ENCODE peak calls at places on chromosomes 12 and 14, in seven cellular contexts. One of them, this sample, is unnamed. For H3K36me3, the result is how much of the 10 kb centered on the place peaks cover.

GRCh38 chr14:102578821-102579220 is 13.6 kb upstream of the RCOR1 start:
- DNase-seq in cardiac muscle cell: no peak
- DNase-seq in heart left ventricle: no peak
- DNase-seq in left lung: no peak
- DNase-seq in NT2/D1: no peak
- DNase-seq in fibroblast of lung: no peak
- DNase-seq in effector memory CD4-positive, alpha-beta T cell: no peak
- DNase-seq in this sample: no peak

GRCh38 chr12:110931315-110931728 is 10.9 kb upstream of the MYL2 start:
- DNase-seq in cardiac muscle cell: peak
- DNase-seq in heart left ventricle: peak
- DNase-seq in left lung: no peak
- DNase-seq in NT2/D1: no peak
- DNase-seq in fibroblast of lung: no peak
- DNase-seq in effector memory CD4-positive, alpha-beta T cell: no peak
- DNase-seq in this sample: no peak

GRCh38 chr12:130916251-130916911 is 37.3 kb upstream of the ADGRD1 start:
- DNase-seq in cardiac muscle cell: peak
- DNase-seq in heart left ventricle: peak
- DNase-seq in left lung: no peak
- DNase-seq in NT2/D1: peak
- DNase-seq in fibroblast of lung: peak
- DNase-seq in effector memory CD4-positive, alpha-beta T cell: no peak
- DNase-seq in this sample: peak

GRCh38 chr12:47725091-47725772 is at the start of gene ENDOU:
- DNase-seq in cardiac muscle cell: no peak
- DNase-seq in heart left ventricle: no peak
- DNase-seq in left lung: no peak
- DNase-seq in NT2/D1: no peak
- DNase-seq in fibroblast of lung: no peak
- DNase-seq in effector memory CD4-positive, alpha-beta T cell: no peak
- DNase-seq in this sample: no peak

GRCh38 chr14:69044296-69044695 is 65.2 kb upstream of the ACTN1 start:
- DNase-seq in cardiac muscle cell: no peak
- DNase-seq in heart left ventricle: no peak
- DNase-seq in left lung: no peak
- DNase-seq in NT2/D1: no peak
- DNase-seq in fibroblast of lung: no peak
- DNase-seq in effector memory CD4-positive, alpha-beta T cell: no peak
- DNase-seq in this sample: no peak

GRCh38 chr12:95736631-95737030 is 53.9 kb downstream of the NTN4 start:
- DNase-seq in cardiac muscle cell: no peak
- DNase-seq in heart left ventricle: peak
- DNase-seq in left lung: no peak
- DNase-seq in NT2/D1: no peak
- DNase-seq in fibroblast of lung: peak
- DNase-seq in effector memory CD4-positive, alpha-beta T cell: no peak
- DNase-seq in this sample: peak

GRCh38 chr12:1444142-1444516 is 150.3 kb downstream of the FBXL14 start:
- DNase-seq in cardiac muscle cell: no peak
- DNase-seq in heart left ventricle: no peak
- DNase-seq in left lung: no peak
- DNase-seq in NT2/D1: no peak
- DNase-seq in fibroblast of lung: no peak
- DNase-seq in effector memory CD4-positive, alpha-beta T cell: no peak
- DNase-seq in this sample: no peak

GRCh38 chr12:6535960-6536847 is 1.9 kb downstream of the GAPDH start:
- DNase-seq in cardiac muscle cell: no peak
- DNase-seq in heart left ventricle: no peak
- DNase-seq in left lung: no peak
- DNase-seq in NT2/D1: no peak
- DNase-seq in fibroblast of lung: no peak
- DNase-seq in effector memory CD4-positive, alpha-beta T cell: no peak
- DNase-seq in this sample: no peak

GRCh38 chr14:34355584-34356266 is 106.3 kb downstream of the SPTSSA start:
- DNase-seq in cardiac muscle cell: no peak
- DNase-seq in heart left ventricle: no peak
- DNase-seq in left lung: no peak
- DNase-seq in NT2/D1: no peak
- DNase-seq in fibroblast of lung: peak
- DNase-seq in effector memory CD4-positive, alpha-beta T cell: no peak
- DNase-seq in this sample: no peak

GRCh38 chr12:3922033-3922432 is 48.8 kb upstream of the PARP11 start:
- DNase-seq in cardiac muscle cell: no peak
- DNase-seq in heart left ventricle: no peak
- DNase-seq in left lung: no peak
- DNase-seq in NT2/D1: no peak
- DNase-seq in fibroblast of lung: no peak
- DNase-seq in effector memory CD4-positive, alpha-beta T cell: no peak
- DNase-seq in this sample: no peak

GRCh38 chr14:101965145-101965531 is 765 bp downstream of the DYNC1H1 start:
- DNase-seq in cardiac muscle cell: peak
- DNase-seq in heart left ventricle: peak
- DNase-seq in left lung: peak
- DNase-seq in NT2/D1: peak
- DNase-seq in fibroblast of lung: peak
- DNase-seq in effector memory CD4-positive, alpha-beta T cell: peak
- DNase-seq in this sample: peak

GRCh38 chr12:21801522-21802288 is 27.2 kb upstream of the KCNJ8 start:
- DNase-seq in cardiac muscle cell: no peak
- DNase-seq in heart left ventricle: no peak
- DNase-seq in left lung: no peak
- DNase-seq in NT2/D1: no peak
- DNase-seq in fibroblast of lung: no peak
- DNase-seq in effector memory CD4-positive, alpha-beta T cell: no peak
- DNase-seq in this sample: no peak

GRCh38 chr14:106378191-106378590 is 851.8 kb downstream of the TMEM121 start:
- DNase-seq in cardiac muscle cell: no peak
- DNase-seq in heart left ventricle: no peak
- DNase-seq in left lung: no peak
- DNase-seq in NT2/D1: no peak
- DNase-seq in fibroblast of lung: no peak
- DNase-seq in effector memory CD4-positive, alpha-beta T cell: no peak
- DNase-seq in this sample: no peak

GRCh38 chr12:76422154-76422877 is 74.1 kb upstream of the BBS10 start:
- DNase-seq in cardiac muscle cell: no peak
- DNase-seq in heart left ventricle: no peak
- DNase-seq in left lung: no peak
- DNase-seq in NT2/D1: no peak
- DNase-seq in fibroblast of lung: peak
- DNase-seq in effector memory CD4-positive, alpha-beta T cell: no peak
- DNase-seq in this sample: no peak
- H3K4me3 ChIP-seq in cardiac muscle cell: no peak
- H3K4me3 ChIP-seq in heart left ventricle: no peak
- H3K4me3 ChIP-seq in left lung: no peak
- H3K4me3 ChIP-seq in NT2/D1: no peak
- H3K4me3 ChIP-seq in fibroblast of lung: peak
- H3K4me3 ChIP-seq in effector memory CD4-positive, alpha-beta T cell: no peak
- H3K4me3 ChIP-seq in this sample: no peak

GRCh38 chr12:132786192-132786591 is 24.6 kb upstream of the ANKLE2 start:
- DNase-seq in cardiac muscle cell: no peak
- DNase-seq in heart left ventricle: no peak
- DNase-seq in left lung: no peak
- DNase-seq in NT2/D1: no peak
- DNase-seq in fibroblast of lung: no peak
- DNase-seq in effector memory CD4-positive, alpha-beta T cell: no peak
- DNase-seq in this sample: no peak

GRCh38 chr12:132788375-132789098 is 26.9 kb upstream of the ANKLE2 start:
- DNase-seq in cardiac muscle cell: no peak
- DNase-seq in heart left ventricle: no peak
- DNase-seq in left lung: peak
- DNase-seq in NT2/D1: no peak
- DNase-seq in fibroblast of lung: no peak
- DNase-seq in effector memory CD4-positive, alpha-beta T cell: no peak
- DNase-seq in this sample: no peak

GRCh38 chr12:132784580-132784979 is 22.9 kb upstream of the ANKLE2 start:
- DNase-seq in cardiac muscle cell: no peak
- DNase-seq in heart left ventricle: no peak
- DNase-seq in left lung: no peak
- DNase-seq in NT2/D1: no peak
- DNase-seq in fibroblast of lung: no peak
- DNase-seq in effector memory CD4-positive, alpha-beta T cell: no peak
- DNase-seq in this sample: no peak

GRCh38 chr12:132789099-132789471 is 27.5 kb upstream of the ANKLE2 start:
- DNase-seq in cardiac muscle cell: no peak
- DNase-seq in heart left ventricle: no peak
- DNase-seq in left lung: no peak
- DNase-seq in NT2/D1: no peak
- DNase-seq in fibroblast of lung: no peak
- DNase-seq in effector memory CD4-positive, alpha-beta T cell: no peak
- DNase-seq in this sample: no peak

DNA sequence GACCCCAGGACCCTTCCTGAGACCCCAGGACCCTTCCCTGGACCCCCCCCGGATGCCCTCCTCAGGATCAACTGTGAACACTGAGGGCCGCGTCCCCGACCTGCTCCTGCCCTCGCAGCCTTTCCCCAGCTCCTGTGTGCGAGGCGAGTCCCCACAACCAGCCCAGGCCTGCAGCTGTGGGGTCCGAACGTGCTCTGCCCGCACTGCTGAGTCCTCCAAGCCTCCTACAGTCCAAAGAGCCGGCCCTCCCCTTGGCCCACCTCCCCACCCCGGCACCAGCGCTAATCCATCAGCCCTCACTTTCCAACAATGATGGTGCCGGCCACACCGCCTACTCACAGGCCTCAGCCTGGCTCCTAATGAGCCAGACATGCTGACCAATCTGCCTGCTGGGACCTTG is 26.2 kb upstream of the ANKLE2 start:
- DNase-seq in cardiac muscle cell: no peak
- DNase-seq in heart left ventricle: no peak
- DNase-seq in left lung: peak
- DNase-seq in NT2/D1: no peak
- DNase-seq in fibroblast of lung: no peak
- DNase-seq in effector memory CD4-positive, alpha-beta T cell: no peak
- DNase-seq in this sample: no peak
- H3K36me3 ChIP-seq in cardiac muscle cell: under half
- H3K36me3 ChIP-seq in heart left ventricle: under half
- H3K36me3 ChIP-seq in left lung: under half
- H3K36me3 ChIP-seq in NT2/D1: half or more
- H3K36me3 ChIP-seq in fibroblast of lung: under half
- H3K36me3 ChIP-seq in effector memory CD4-positive, alpha-beta T cell: half or more
- H3K36me3 ChIP-seq in this sample: half or more

GRCh38 chr12:115174928-115175327 is 491.0 kb upstream of the TBX3 start:
- DNase-seq in cardiac muscle cell: peak
- DNase-seq in heart left ventricle: no peak
- DNase-seq in left lung: no peak
- DNase-seq in NT2/D1: no peak
- DNase-seq in fibroblast of lung: no peak
- DNase-seq in effector memory CD4-positive, alpha-beta T cell: no peak
- DNase-seq in this sample: no peak
- H3K4me3 ChIP-seq in cardiac muscle cell: no peak
- H3K4me3 ChIP-seq in heart left ventricle: no peak
- H3K4me3 ChIP-seq in left lung: no peak
- H3K4me3 ChIP-seq in NT2/D1: no peak
- H3K4me3 ChIP-seq in fibroblast of lung: no peak
- H3K4me3 ChIP-seq in effector memory CD4-positive, alpha-beta T cell: no peak
- H3K4me3 ChIP-seq in this sample: no peak

GRCh38 chr14:52767058-52767833 is 24.2 kb downstream of the GNPNAT1 start:
- DNase-seq in cardiac muscle cell: no peak
- DNase-seq in heart left ventricle: no peak
- DNase-seq in left lung: no peak
- DNase-seq in NT2/D1: no peak
- DNase-seq in fibroblast of lung: no peak
- DNase-seq in effector memory CD4-positive, alpha-beta T cell: no peak
- DNase-seq in this sample: no peak
- H3K36me3 ChIP-seq in cardiac muscle cell: under half
- H3K36me3 ChIP-seq in heart left ventricle: under half
- H3K36me3 ChIP-seq in left lung: under half
- H3K36me3 ChIP-seq in NT2/D1: under half
- H3K36me3 ChIP-seq in fibroblast of lung: under half
- H3K36me3 ChIP-seq in effector memory CD4-positive, alpha-beta T cell: under half
- H3K36me3 ChIP-seq in this sample: under half

GRCh38 chr12:52951640-52952039 is 2.7 kb downstream of the KRT18 start:
- DNase-seq in cardiac muscle cell: no peak
- DNase-seq in heart left ventricle: no peak
- DNase-seq in left lung: no peak
- DNase-seq in NT2/D1: no peak
- DNase-seq in fibroblast of lung: no peak
- DNase-seq in effector memory CD4-positive, alpha-beta T cell: no peak
- DNase-seq in this sample: no peak
- H3K4me3 ChIP-seq in cardiac muscle cell: no peak
- H3K4me3 ChIP-seq in heart left ventricle: no peak
- H3K4me3 ChIP-seq in left lung: no peak
- H3K4me3 ChIP-seq in NT2/D1: peak
- H3K4me3 ChIP-seq in fibroblast of lung: no peak
- H3K4me3 ChIP-seq in effector memory CD4-positive, alpha-beta T cell: no peak
- H3K4me3 ChIP-seq in this sample: no peak

GRCh38 chr12:120762093-120762492 is 36.5 kb downstream of the ACADS start:
- DNase-seq in cardiac muscle cell: no peak
- DNase-seq in heart left ventricle: no peak
- DNase-seq in left lung: no peak
- DNase-seq in NT2/D1: no peak
- DNase-seq in fibroblast of lung: no peak
- DNase-seq in effector memory CD4-positive, alpha-beta T cell: no peak
- DNase-seq in this sample: no peak
- H3K36me3 ChIP-seq in cardiac muscle cell: under half
- H3K36me3 ChIP-seq in heart left ventricle: under half
- H3K36me3 ChIP-seq in left lung: under half
- H3K36me3 ChIP-seq in NT2/D1: under half
- H3K36me3 ChIP-seq in fibroblast of lung: under half
- H3K36me3 ChIP-seq in effector memory CD4-positive, alpha-beta T cell: under half
- H3K36me3 ChIP-seq in this sample: under half

DNA sequence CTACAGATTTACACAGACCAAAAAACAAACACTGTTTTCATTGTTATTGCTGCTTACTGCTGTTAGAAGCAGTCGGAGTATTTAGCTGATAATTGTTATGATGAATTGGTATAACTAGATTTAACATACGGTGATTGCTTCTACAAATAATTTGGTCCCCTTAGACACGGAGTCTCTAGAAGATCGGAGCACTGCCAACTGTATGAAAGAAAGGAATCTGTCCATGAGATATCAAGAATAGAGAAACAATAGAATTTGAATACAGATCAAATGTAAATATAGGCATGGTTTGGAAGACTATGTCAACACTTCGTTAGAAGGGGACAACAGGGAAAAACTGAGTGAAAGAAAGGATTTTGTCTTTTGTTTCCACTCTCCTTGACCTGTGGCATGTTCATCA is 110.9 kb downstream of the PPP2R5E start:
- DNase-seq in cardiac muscle cell: no peak
- DNase-seq in heart left ventricle: no peak
- DNase-seq in left lung: no peak
- DNase-seq in NT2/D1: no peak
- DNase-seq in fibroblast of lung: no peak
- DNase-seq in effector memory CD4-positive, alpha-beta T cell: no peak
- DNase-seq in this sample: no peak
- H3K4me3 ChIP-seq in cardiac muscle cell: no peak
- H3K4me3 ChIP-seq in heart left ventricle: no peak
- H3K4me3 ChIP-seq in left lung: no peak
- H3K4me3 ChIP-seq in NT2/D1: no peak
- H3K4me3 ChIP-seq in fibroblast of lung: no peak
- H3K4me3 ChIP-seq in effector memory CD4-positive, alpha-beta T cell: no peak
- H3K4me3 ChIP-seq in this sample: no peak

GRCh38 chr12:68761442-68761812 is 15.5 kb downstream of the SLC35E3 start:
- DNase-seq in cardiac muscle cell: no peak
- DNase-seq in heart left ventricle: no peak
- DNase-seq in left lung: no peak
- DNase-seq in NT2/D1: no peak
- DNase-seq in fibroblast of lung: no peak
- DNase-seq in effector memory CD4-positive, alpha-beta T cell: no peak
- DNase-seq in this sample: no peak
- H3K36me3 ChIP-seq in cardiac muscle cell: under half
- H3K36me3 ChIP-seq in heart left ventricle: under half
- H3K36me3 ChIP-seq in left lung: under half
- H3K36me3 ChIP-seq in NT2/D1: half or more
- H3K36me3 ChIP-seq in fibroblast of lung: under half
- H3K36me3 ChIP-seq in effector memory CD4-positive, alpha-beta T cell: under half
- H3K36me3 ChIP-seq in this sample: under half

This sample was measured in MG63.